ENCODE peak calls at places on chromosome 15, in four cellular contexts. F is endodermal cell, V is cardiac fibroblast, A is SK-MEL-5. X is an unnamed sample.

GRCh38 chr15:62745621-62746180 is 296.8 kb upstream of the TPM1 start:
- DNase-seq in F (no peak), V (no peak), A (no peak), X (no peak)

GRCh38 chr15:77415450-77416448 is 4.2 kb downstream of the PEAK1 start:
- DNase-seq in A (no peak), F (no peak), V (peak; percentile 58), X (peak; percentile 68)

GRCh38 chr15:67133738-67134576 is 68.6 kb downstream of the SMAD3 start:
- DNase-seq in V (peak; percentile 56), F (no peak), A (no peak), X (no peak)

GRCh38 chr15:69852482-69853275 is 245.0 kb downstream of the TLE3 start:
- DNase-seq in V (peak; percentile 68), A (no peak), F (no peak), X (no peak)

GRCh38 chr15:80779658-80780415 is 667 bp downstream of the CEMIP start:
- DNase-seq in A (peak; percentile 15), V (peak; percentile 46), F (peak; percentile 76), X (peak; percentile 57)

GRCh38 chr15:48803877-48804276 is 7.0 kb downstream of the CEP152 start:
- DNase-seq in V (no peak), A (no peak), F (no peak), X (peak; percentile 50)

GRCh38 chr15:60858511-60859085 is 370.5 kb downstream of the RORA start:
- DNase-seq in A (no peak), F (peak; percentile 83), V (no peak), X (no peak)

GRCh38 chr15:74628949-74629348 is 13.3 kb downstream of the CLK3 start:
- DNase-seq in A (no peak), F (peak; percentile 44), V (no peak), X (no peak)

GRCh38 chr15:22979069-22979698 is 984 bp downstream of the CYFIP1 start:
- DNase-seq in V (peak; percentile 55), A (peak; percentile 40), F (peak; percentile 82), X (peak; percentile 64)

X was measured in MG63.